ENCODE peak calls at places on chromosomes 16 and 17, in four cellular contexts. One of them, this sample, is unnamed.

GRCh38 chr17:79214940-79215604 is 140.4 kb downstream of the ENGASE start:
- DNase-seq in H1: no peak
- DNase-seq in H9: no peak
- DNase-seq in mesendoderm: no peak
- DNase-seq in this sample: no peak

GRCh38 chr17:36674278-36674650 is 72.9 kb downstream of the MRM1 start:
- DNase-seq in H1: no peak
- DNase-seq in H9: no peak
- DNase-seq in mesendoderm: no peak
- DNase-seq in this sample: no peak

GRCh38 chr16:77834600-77834963 is 46.2 kb downstream of the VAT1L start:
- DNase-seq in mesendoderm: peak
- DNase-seq in H9: no peak
- DNase-seq in H1: no peak
- DNase-seq in this sample: peak

GRCh38 chr17:79990051-79990592 is 45.5 kb downstream of the TBC1D16 start:
- DNase-seq in H1: no peak
- DNase-seq in mesendoderm: no peak
- DNase-seq in H9: no peak
- DNase-seq in this sample: no peak

GRCh38 chr17:28738680-28739384 is 5.0 kb upstream of the TRAF4 start:
- DNase-seq in H1: no peak
- DNase-seq in H9: no peak
- DNase-seq in mesendoderm: no peak
- DNase-seq in this sample: no peak

GRCh38 chr17:1011760-1012735 is 15.1 kb downstream of the TIMM22 start:
- DNase-seq in H1: no peak
- DNase-seq in mesendoderm: no peak
- DNase-seq in H9: no peak
- DNase-seq in this sample: no peak

GRCh38 chr16:12182202-12182601 is 205.7 kb downstream of the SNX29 start:
- DNase-seq in H9: no peak
- DNase-seq in H1: no peak
- DNase-seq in mesendoderm: no peak
- DNase-seq in this sample: no peak

GRCh38 chr17:79001190-79002020 is 8.2 kb downstream of the CANT1 start:
- DNase-seq in H9: no peak
- DNase-seq in H1: no peak
- DNase-seq in mesendoderm: no peak
- DNase-seq in this sample: no peak

GRCh38 chr17:58323420-58324408 is 4.9 kb downstream of the TSPOAP1 start:
- DNase-seq in H1: no peak
- DNase-seq in mesendoderm: no peak
- DNase-seq in H9: no peak
- DNase-seq in this sample: no peak

GRCh38 chr16:87060026-87060986 is 256.9 kb downstream of the C16orf95 start:
- DNase-seq in H1: no peak
- DNase-seq in H9: no peak
- DNase-seq in mesendoderm: peak
- DNase-seq in this sample: peak

GRCh38 chr16:19196871-19197270 is 28.8 kb downstream of the SYT17 start:
- DNase-seq in mesendoderm: no peak
- DNase-seq in H1: no peak
- DNase-seq in H9: no peak
- DNase-seq in this sample: no peak

GRCh38 chr16:25371342-25371741 is 113.7 kb upstream of the ZKSCAN2 start:
- DNase-seq in H1: no peak
- DNase-seq in H9: no peak
- DNase-seq in mesendoderm: peak
- DNase-seq in this sample: no peak

GRCh38 chr16:69880640-69881133 is 70.4 kb upstream of the CLEC18A start:
- DNase-seq in H1: no peak
- DNase-seq in H9: no peak
- DNase-seq in mesendoderm: no peak
- DNase-seq in this sample: peak

GRCh38 chr17:9837551-9838471 is 12.1 kb downstream of the GLP2R start:
- DNase-seq in mesendoderm: no peak
- DNase-seq in H1: no peak
- DNase-seq in H9: peak
- DNase-seq in this sample: peak

GRCh38 chr17:76704799-76705198 is 6.0 kb downstream of the MXRA7 start:
- DNase-seq in H9: no peak
- DNase-seq in H1: no peak
- DNase-seq in mesendoderm: no peak
- DNase-seq in this sample: no peak

GRCh38 chr17:16969931-16970906 is 1.7 kb downstream of the TNFRSF13B start:
- DNase-seq in mesendoderm: no peak
- DNase-seq in H9: peak
- DNase-seq in H1: no peak
- DNase-seq in this sample: no peak
- H3K56ac ChIP-seq in mesendoderm: no peak
- H3K56ac ChIP-seq in H9: no peak
- H3K56ac ChIP-seq in H1: no peak
- H3K56ac ChIP-seq in this sample: no peak

GRCh38 chr17:65568918-65569317 is 7.5 kb upstream of the AXIN2 start:
- DNase-seq in H1: no peak
- DNase-seq in mesendoderm: no peak
- DNase-seq in H9: no peak
- DNase-seq in this sample: no peak

GRCh38 chr17:65576939-65577338 is 15.5 kb upstream of the AXIN2 start:
- DNase-seq in H1: no peak
- DNase-seq in mesendoderm: peak
- DNase-seq in H9: peak
- DNase-seq in this sample: no peak

GRCh38 chr17:65572581-65573282 is 11.3 kb upstream of the AXIN2 start:
- DNase-seq in mesendoderm: peak
- DNase-seq in H9: peak
- DNase-seq in H1: peak
- DNase-seq in this sample: no peak

GRCh38 chr17:65572186-65572580 is 10.7 kb upstream of the AXIN2 start:
- DNase-seq in H1: no peak
- DNase-seq in H9: no peak
- DNase-seq in mesendoderm: no peak
- DNase-seq in this sample: no peak

DNA sequence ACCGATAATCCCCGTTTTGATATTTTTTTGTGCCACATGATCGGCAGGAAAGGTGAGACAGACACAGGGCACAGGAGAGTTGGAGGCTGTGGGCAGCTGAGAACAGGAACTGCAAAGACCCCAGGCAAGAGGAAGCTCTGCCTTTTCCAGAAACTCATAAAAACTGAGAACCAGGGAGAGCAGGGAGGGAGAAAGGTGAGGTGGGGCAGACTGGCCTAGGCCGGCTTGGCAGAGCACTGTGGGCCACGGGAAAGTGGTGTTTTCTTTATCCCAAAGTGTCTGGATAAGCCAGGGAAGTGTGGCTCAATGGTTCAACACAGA is 11.8 kb upstream of the AXIN2 start:
- DNase-seq in H1: no peak
- DNase-seq in H9: no peak
- DNase-seq in mesendoderm: no peak
- DNase-seq in this sample: no peak
- H3K23ac ChIP-seq in H1: no peak
- H3K23ac ChIP-seq in H9: no peak
- H3K23ac ChIP-seq in mesendoderm: no peak
- H3K23ac ChIP-seq in this sample: no peak

DNA sequence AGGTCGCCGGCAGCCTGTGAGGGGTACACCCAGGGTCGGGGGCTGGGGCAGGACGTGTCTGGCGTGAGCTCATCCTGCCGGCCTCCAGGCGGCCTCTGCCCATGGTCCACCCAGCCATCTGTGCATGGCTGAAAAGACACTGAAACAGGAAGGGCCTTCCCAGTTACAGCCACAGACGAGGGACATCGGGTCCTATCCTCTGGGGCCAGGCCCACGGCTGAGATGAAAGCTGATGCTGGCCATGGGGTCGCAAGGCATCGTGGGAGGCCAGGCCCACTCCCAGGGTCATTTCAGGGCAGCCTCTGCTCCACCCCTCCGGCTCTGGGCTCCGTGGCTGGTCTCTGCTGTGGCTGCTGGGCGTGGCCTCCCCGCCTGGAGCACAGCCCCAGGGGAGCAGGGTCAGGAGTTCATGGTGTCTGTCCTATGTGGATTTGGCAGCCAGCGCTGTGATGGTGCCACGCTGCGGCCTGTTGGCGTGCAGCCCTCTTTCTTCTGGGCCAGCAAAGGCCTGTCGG is 16.6 kb upstream of the ATP6V0C start:
- DNase-seq in H9: no peak
- DNase-seq in mesendoderm: no peak
- DNase-seq in H1: no peak
- DNase-seq in this sample: no peak
- H3K56ac ChIP-seq in H9: no peak
- H3K56ac ChIP-seq in mesendoderm: no peak
- H3K56ac ChIP-seq in H1: no peak
- H3K56ac ChIP-seq in this sample: no peak

GRCh38 chr16:72400257-72401078 is 228.5 kb upstream of the PMFBP1 start:
- DNase-seq in mesendoderm: peak
- DNase-seq in H9: peak
- DNase-seq in H1: no peak
- DNase-seq in this sample: peak
- H3K23ac ChIP-seq in mesendoderm: no peak
- H3K23ac ChIP-seq in H9: no peak
- H3K23ac ChIP-seq in H1: no peak
- H3K23ac ChIP-seq in this sample: no peak

GRCh38 chr16:24070851-24071250 is 185.3 kb upstream of the CACNG3 start:
- DNase-seq in mesendoderm: peak
- DNase-seq in H1: peak
- DNase-seq in H9: peak
- DNase-seq in this sample: peak

GRCh38 chr16:24073321-24073720 is 182.8 kb upstream of the CACNG3 start:
- DNase-seq in H9: no peak
- DNase-seq in mesendoderm: no peak
- DNase-seq in H1: no peak
- DNase-seq in this sample: no peak

GRCh38 chr16:24071990-24072389 is 184.1 kb upstream of the CACNG3 start:
- DNase-seq in mesendoderm: no peak
- DNase-seq in H9: peak
- DNase-seq in H1: no peak
- DNase-seq in this sample: no peak

GRCh38 chr16:24074574-24074973 is 181.6 kb upstream of the CACNG3 start:
- DNase-seq in mesendoderm: no peak
- DNase-seq in H1: no peak
- DNase-seq in H9: peak
- DNase-seq in this sample: no peak

GRCh38 chr16:24069036-24069590 is 187.0 kb upstream of the CACNG3 start:
- DNase-seq in H1: no peak
- DNase-seq in H9: peak
- DNase-seq in mesendoderm: no peak
- DNase-seq in this sample: no peak
- H3K56ac ChIP-seq in H1: no peak
- H3K56ac ChIP-seq in H9: no peak
- H3K56ac ChIP-seq in mesendoderm: no peak
- H3K56ac ChIP-seq in this sample: no peak

GRCh38 chr16:57801856-57802634 is at the start of gene KIFC3:
- DNase-seq in H1: no peak
- DNase-seq in H9: peak
- DNase-seq in mesendoderm: peak
- DNase-seq in this sample: peak
- H3K23ac ChIP-seq in H1: no peak
- H3K23ac ChIP-seq in H9: no peak
- H3K23ac ChIP-seq in mesendoderm: peak
- H3K23ac ChIP-seq in this sample: peak

This sample was measured in IMR-90.